ENCODE peak calls at places on chromosomes 2 and 18, in six cellular contexts. H is suprapubic skin, T is choroid plexus epithelial cell, L is AG10803, R is BE2C, M is GM20000. E is an unnamed sample.

GRCh38 chr2:24731040-24731439 is 62.2 kb downstream of the PTRHD1 start:
- DNase-seq in M (no peak), L (no peak), H (no peak), T (no peak), R (no peak), E (no peak)

GRCh38 chr2:176172007-176172747 is 15.1 kb downstream of the HOXD3 start:
- DNase-seq in R (no peak), T (no peak), M (no peak), H (no peak), L (no peak), E (no peak)

GRCh38 chr2:171124512-171124911 is 36.2 kb downstream of the TLK1 start:
- DNase-seq in R (no peak), H (no peak), M (no peak), L (no peak), T (no peak), E (no peak)

GRCh38 chr2:88059979-88060906 is 4.7 kb upstream of the KRCC1 start:
- DNase-seq in L (peak; percentile 40), M (peak; percentile 80), R (no peak), T (peak; percentile 58), H (no peak), E (no peak)

GRCh38 chr18:51427012-51427411 is 229.5 kb upstream of the MEX3C start:
- DNase-seq in M (no peak), T (peak; percentile 13), H (no peak), R (no peak), L (no peak), E (no peak)

GRCh38 chr2:55490554-55490953 is 29.0 kb upstream of the CFAP36 start:
- DNase-seq in H (no peak), M (no peak), R (peak; percentile 65), L (peak; percentile 49), T (peak; percentile 93), E (no peak)

GRCh38 chr2:7900593-7900992 is 781.3 kb upstream of the ID2 start:
- DNase-seq in H (no peak), R (no peak), M (no peak), L (peak; percentile 21), T (no peak), E (no peak)

GRCh38 chr2:9276901-9277455 is 70.4 kb downstream of the ASAP2 start:
- DNase-seq in H (peak; percentile 27), L (no peak), M (no peak), T (no peak), R (peak; percentile 46), E (no peak)

GRCh38 chr2:195532628-195533271 is 124.3 kb upstream of the SLC39A10 start:
- DNase-seq in H (no peak), T (peak; percentile 68), R (no peak), M (no peak), L (peak; percentile 47), E (no peak)

GRCh38 chr2:76921006-76921405 is 601.2 kb downstream of the LRRTM4 start:
- DNase-seq in M (no peak), R (no peak), L (no peak), T (no peak), H (no peak), E (no peak)

GRCh38 chr2:80304522-80304878 is at the start of gene LRRTM1:
- DNase-seq in L (no peak), M (no peak), T (no peak), R (peak; percentile 53), H (no peak), E (peak; percentile 67)

GRCh38 chr18:23721711-23722479 is 32.6 kb downstream of the LAMA3 start:
- DNase-seq in L (peak; percentile 7), M (no peak), H (no peak), T (no peak), R (no peak), E (no peak)

GRCh38 chr2:59012234-59012633 is 771.1 kb upstream of the FANCL start:
- DNase-seq in T (no peak), M (no peak), H (no peak), L (no peak), R (no peak), E (no peak)

GRCh38 chr18:22668496-22668895 is 250.8 kb upstream of the CTAGE1 start:
- DNase-seq in R (no peak), M (no peak), L (peak; percentile 12), H (no peak), T (no peak), E (no peak)

GRCh38 chr2:225894240-225894980 is 494.9 kb downstream of the NYAP2 start:
- DNase-seq in L (peak; percentile 70), H (no peak), M (no peak), R (no peak), T (peak; percentile 73), E (no peak)

GRCh38 chr2:42748846-42749245 is 15.1 kb downstream of the OXER1 start:
- DNase-seq in L (no peak), M (no peak), T (no peak), H (no peak), R (no peak), E (no peak)

GRCh38 chr2:112121682-112122254 is 16.4 kb upstream of the FBLN7 start:
- DNase-seq in L (peak; percentile 57), M (peak; percentile 19), R (peak; percentile 32), H (no peak), T (peak; percentile 84), E (no peak)

DNA sequence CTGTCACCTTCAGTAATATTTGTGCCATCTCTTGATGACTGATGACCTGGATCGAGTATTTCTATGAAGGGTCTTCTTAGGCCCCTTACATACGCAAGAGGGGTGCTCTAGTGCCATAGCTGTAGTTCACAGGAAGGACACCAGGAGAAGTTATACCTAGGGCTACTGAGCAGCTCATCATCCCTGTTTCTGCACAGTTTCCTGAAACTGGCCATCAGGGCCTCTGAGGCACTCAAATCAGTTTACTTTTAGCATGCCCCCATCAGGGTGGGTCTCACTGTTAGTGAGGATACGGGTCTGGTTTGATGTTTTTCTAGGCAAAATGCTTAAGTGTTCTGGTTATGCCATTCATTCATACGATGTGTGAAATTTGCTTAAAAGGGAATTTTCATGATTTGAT is 20.0 kb upstream of the FBLN7 start:
- DNase-seq in R (no peak), M (no peak), H (no peak), L (no peak), T (peak; percentile 9), E (no peak)
- TF ChIP-seq CTCF in R (peak; percentile 30), M (no peak), H (no peak), L (peak; percentile 18), T (peak; percentile 24), E (peak; percentile 54)

GRCh38 chr2:227410191-227410590 is 22.4 kb upstream of the SCYGR1 start:
- DNase-seq in T (no peak), H (no peak), M (no peak), R (no peak), L (peak; percentile 42), E (no peak)

GRCh38 chr2:227404575-227404974 is 16.8 kb upstream of the SCYGR1 start:
- DNase-seq in L (no peak), T (no peak), H (no peak), M (no peak), R (no peak), E (no peak)

GRCh38 chr2:227411320-227411989 is 23.7 kb upstream of the SCYGR1 start:
- DNase-seq in R (no peak), T (peak; percentile 66), L (peak; percentile 40), H (no peak), M (peak; percentile 49), E (no peak)

GRCh38 chr2:227406177-227407031 is 18.7 kb upstream of the SCYGR1 start:
- DNase-seq in L (peak; percentile 97), H (no peak), T (peak; percentile 96), R (peak; percentile 66), M (peak; percentile 49), E (no peak)

GRCh38 chr2:227407601-227408089 is 19.9 kb upstream of the SCYGR1 start:
- DNase-seq in H (peak; percentile 88), M (no peak), R (no peak), T (peak; percentile 39), L (peak; percentile 22), E (no peak)
- TF ChIP-seq CTCF in H (no peak), M (no peak), R (no peak), T (no peak), L (no peak), E (no peak)

GRCh38 chr18:50313031-50313607 is 25.6 kb upstream of the CXXC1 start:
- DNase-seq in H (no peak), R (no peak), L (no peak), T (no peak), M (no peak), E (no peak)

GRCh38 chr18:50313873-50314460 is 26.5 kb upstream of the CXXC1 start:
- DNase-seq in T (no peak), H (no peak), R (no peak), L (no peak), M (no peak), E (no peak)

GRCh38 chr18:50311573-50312106 is 24.1 kb upstream of the CXXC1 start:
- DNase-seq in L (no peak), T (no peak), M (no peak), H (no peak), R (no peak), E (no peak)

GRCh38 chr18:50312296-50313030 is 25.0 kb upstream of the CXXC1 start:
- DNase-seq in R (no peak), M (no peak), L (no peak), T (no peak), H (no peak), E (no peak)

GRCh38 chr18:50315100-50315871 is 27.8 kb upstream of the CXXC1 start:
- DNase-seq in R (no peak), H (no peak), M (peak; percentile 61), T (no peak), L (no peak), E (no peak)
- TF ChIP-seq CTCF in R (no peak), H (no peak), M (no peak), T (no peak), L (no peak), E (no peak)

GRCh38 chr2:121017411-121017810 is 267.6 kb downstream of the TFCP2L1 start:
- DNase-seq in M (no peak), H (no peak), L (no peak), R (no peak), T (no peak), E (peak; percentile 11)
- TF ChIP-seq CTCF in M (no peak), H (no peak), L (no peak), R (no peak), T (no peak), E (no peak)

GRCh38 chr18:2571200-2572143 is at the start of the genes METTL4 and NDC80:
- DNase-seq in L (peak; percentile 86), R (peak; percentile 81), T (peak; percentile 91), M (peak; percentile 82), H (peak; percentile 87), E (peak; percentile 89)

GRCh38 chr18:2572144-2572682 is 856 bp downstream of the NDC80 start:
- DNase-seq in H (no peak), T (peak; percentile 7), L (no peak), M (no peak), R (no peak), E (no peak)

GRCh38 chr18:2572892-2573291 is 1.5 kb downstream of the NDC80 start:
- DNase-seq in R (no peak), L (no peak), M (no peak), T (peak; percentile 39), H (no peak), E (no peak)

GRCh38 chr18:2569338-2570207 is 1.7 kb downstream of the METTL4 start:
- DNase-seq in L (no peak), R (no peak), M (no peak), T (no peak), H (no peak), E (no peak)

GRCh38 chr18:2570772-2571199 is 519 bp downstream of the METTL4 start:
- DNase-seq in H (peak; percentile 87), M (peak; percentile 62), T (peak; percentile 70), R (peak; percentile 44), L (peak; percentile 67), E (peak; percentile 75)
- TF ChIP-seq CTCF in H (no peak), M (no peak), T (peak; percentile 41), R (no peak), L (peak; percentile 28), E (no peak)

E was measured in type B pancreatic cell.